ENCODE peak calls at places on chromosomes 6 and 20, in ten cellular contexts. T, W, C, E, N, L, D, Q, B and G are unnamed samples.

GRCh38 chr6:143784316-143784715 is 58.8 kb upstream of the LTV1 start:
- DNase-seq in T (no peak), L (no peak), Q (no peak), D (no peak), B (no peak), W (peak), N (no peak), C (peak), E (no peak), G (no peak)

GRCh38 chr20:6492396-6493055 is 275.0 kb upstream of the BMP2 start:
- DNase-seq in E (no peak), L (no peak), W (no peak), T (peak), D (no peak), B (no peak), N (peak), Q (no peak), C (no peak), G (no peak)

GRCh38 chr6:148747145-148747492 is 289 bp downstream of the UST start:
- DNase-seq in T (peak), B (no peak), E (no peak), C (peak), L (peak), Q (no peak), N (no peak), D (no peak), W (peak), G (peak)

GRCh38 chr20:11156922-11157321 is 483.1 kb upstream of the JAG1 start:
- DNase-seq in B (no peak), E (no peak), W (no peak), C (no peak), L (no peak), N (no peak), T (no peak), D (no peak), Q (no peak), G (no peak)

GRCh38 chr20:50928469-50928868 is 2.8 kb downstream of the ADNP start:
- DNase-seq in T (no peak), L (no peak), C (no peak), Q (no peak), B (no peak), W (no peak), E (no peak), D (no peak), N (no peak), G (no peak)

GRCh38 chr6:1995521-1996110 is 249.8 kb downstream of the GMDS start:
- DNase-seq in L (peak), W (peak), C (peak), T (no peak), Q (no peak), N (no peak), B (no peak), E (peak), D (no peak), G (no peak)

GRCh38 chr20:49909499-49910339 is 5.6 kb downstream of the SPATA2 start:
- DNase-seq in B (no peak), W (no peak), C (no peak), L (no peak), T (no peak), D (no peak), E (no peak), Q (no peak), N (no peak), G (no peak)

GRCh38 chr6:1088441-1089001 is 223.4 kb upstream of the FOXQ1 start:
- DNase-seq in Q (no peak), T (no peak), L (no peak), W (no peak), E (no peak), C (no peak), D (no peak), B (no peak), N (no peak), G (no peak)

GRCh38 chr20:10802201-10802600 is 128.4 kb upstream of the JAG1 start:
- DNase-seq in E (no peak), B (no peak), C (peak), D (no peak), N (peak), W (peak), T (peak), L (peak), Q (no peak), G (no peak)

GRCh38 chr6:26268659-26269402 is 96.2 kb upstream of the BTN3A2 start:
- DNase-seq in B (no peak), N (peak), C (peak), Q (no peak), T (peak), D (no peak), L (peak), E (no peak), W (no peak), G (no peak)

GRCh38 chr6:12288844-12289654 is 1.1 kb upstream of the EDN1 start:
- DNase-seq in E (no peak), C (peak), W (peak), N (peak), T (peak), D (no peak), B (no peak), L (peak), Q (peak), G (peak)

GRCh38 chr20:10671850-10672578 is 1.8 kb downstream of the JAG1 start:
- DNase-seq in T (peak), W (peak), L (peak), N (peak), D (no peak), C (peak), B (no peak), Q (no peak), E (no peak), G (no peak)

GRCh38 chr6:87396595-87397392 is 11.0 kb upstream of the CFAP206 start:
- DNase-seq in L (no peak), D (no peak), B (no peak), W (no peak), T (no peak), Q (no peak), E (no peak), N (no peak), C (no peak), G (no peak)

GRCh38 chr20:40648505-40649072 is 40.4 kb downstream of the MAFB start:
- DNase-seq in E (no peak), B (no peak), D (no peak), N (no peak), W (no peak), Q (no peak), T (no peak), C (no peak), L (no peak), G (no peak)